ENCODE peak calls at places on chromosomes 12 and 14, in six cellular contexts. W is omental fat pad, F is Panc1, B is HCT116, D is tibial artery, P is uterus. L is an unnamed sample.
A peak's percentile ranks its signal among the peaks of the same experiment; 100 is the strongest.

GRCh38 chr12:112759786-112760185 is 31.8 kb upstream of the RPH3A start:
- DNase-seq in W (no peak), F (no peak), B (no peak), D (no peak), P (no peak), L (no peak)

GRCh38 chr12:46998811-46999368 is 80.5 kb upstream of the PCED1B start:
- DNase-seq in W (no peak), F (no peak), B (no peak), D (no peak), P (no peak), L (no peak)

GRCh38 chr12:120925740-120926563 is 21.8 kb upstream of the SPPL3 start:
- DNase-seq in W (no peak), F (no peak), B (peak; percentile 89), D (no peak), P (no peak), L (no peak)

GRCh38 chr12:21819236-21819635 is 44.7 kb upstream of the KCNJ8 start:
- DNase-seq in W (no peak), F (no peak), B (no peak), D (no peak), P (no peak), L (no peak)

GRCh38 chr12:53770281-53770680 is 18.5 kb upstream of the CISTR start:
- DNase-seq in W (no peak), F (peak; percentile 91), B (peak; percentile 42), D (no peak), P (no peak), L (no peak)

GRCh38 chr14:59215353-59215752 is 26.9 kb downstream of the DAAM1 start:
- DNase-seq in W (no peak), F (no peak), B (no peak), D (peak; percentile 77), P (peak; percentile 60), L (peak; percentile 64)

GRCh38 chr12:123344086-123344485 is 20.6 kb downstream of the SBNO1 start:
- DNase-seq in W (no peak), F (no peak), B (no peak), D (no peak), P (no peak), L (no peak)

GRCh38 chr14:69658664-69659261 is 47.4 kb downstream of the SUSD6 start:
- DNase-seq in W (no peak), F (no peak), B (no peak), D (no peak), P (no peak), L (no peak)

GRCh38 chr12:105672576-105672975 is 342.1 kb downstream of the C12orf75 start:
- DNase-seq in W (no peak), F (no peak), B (no peak), D (peak; percentile 47), P (peak; percentile 71), L (peak; percentile 85)

DNA sequence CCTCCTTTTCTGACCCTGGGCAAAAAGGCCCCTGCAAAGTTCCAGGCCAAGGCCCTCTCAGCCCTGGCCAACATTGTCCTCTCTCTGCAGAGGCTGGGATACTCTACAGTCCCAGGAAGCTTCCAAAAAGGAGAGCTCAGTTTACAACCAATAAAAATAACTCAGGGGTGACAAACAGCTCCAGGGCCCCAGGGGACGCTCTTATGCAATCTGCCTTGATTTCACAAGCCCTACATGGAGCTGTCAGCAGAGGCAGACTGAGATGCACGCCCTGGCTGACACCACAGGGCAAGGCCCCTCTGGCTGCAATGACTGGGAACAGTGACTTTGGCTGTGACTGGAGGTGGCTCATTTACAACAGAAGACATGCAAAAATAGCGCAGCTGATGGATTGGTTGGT is 129.0 kb upstream of the MED13L start:
- DNase-seq in W (peak; percentile 71), F (no peak), B (peak; percentile 83), D (peak; percentile 98), P (peak; percentile 92), L (peak; percentile 95)
- TF ChIP-seq CTCF in W (no peak), F (no peak), B (peak; percentile 47), D (no peak), P (no peak), L (no peak)

GRCh38 chr12:89707992-89708792 is 446 bp downstream of the ATP2B1 start:
- DNase-seq in W (no peak), F (no peak), B (no peak), D (no peak), P (peak; percentile 34), L (peak; percentile 72)
- TF ChIP-seq CTCF in W (no peak), F (no peak), B (no peak), D (no peak), P (peak; percentile 13), L (no peak)

DNA sequence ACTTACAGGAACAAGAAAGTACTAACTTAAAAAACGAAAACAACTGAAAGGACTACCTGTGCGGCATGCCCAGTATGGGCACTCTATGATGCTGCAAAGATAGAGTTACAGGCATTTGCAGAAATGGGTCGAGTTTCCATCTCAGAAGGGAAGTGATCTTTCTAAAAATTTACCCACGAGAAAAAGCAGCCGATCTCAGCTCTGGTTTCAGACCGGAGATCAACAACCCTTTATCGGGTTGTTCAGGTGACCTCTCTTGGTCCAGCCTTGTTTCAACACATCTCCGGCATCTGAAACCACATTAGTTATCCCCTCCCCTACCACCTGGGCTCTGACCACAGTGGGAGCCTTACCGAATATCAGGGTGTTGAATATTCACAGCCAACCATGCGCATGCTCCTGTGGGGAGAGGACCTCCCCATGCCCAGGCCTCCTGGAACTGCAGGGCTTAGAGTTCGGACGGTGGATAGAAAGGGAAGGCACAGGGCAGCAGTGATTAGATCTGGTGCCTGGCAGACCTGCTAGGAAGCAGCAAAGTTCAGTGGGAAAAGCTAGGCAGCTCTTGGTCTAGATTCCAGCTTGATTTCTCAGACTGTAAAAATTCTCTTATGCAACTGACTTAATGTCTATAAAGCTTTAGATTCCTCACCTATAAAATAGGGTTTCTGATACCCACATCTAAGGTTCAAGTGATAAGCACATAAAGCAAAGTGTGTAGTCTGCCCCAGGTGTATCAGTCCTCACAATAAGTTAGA is 906.0 kb downstream of the VRK1 start:
- DNase-seq in W (no peak), F (no peak), B (no peak), D (no peak), P (no peak), L (no peak)
- TF ChIP-seq CTCF in W (no peak), F (no peak), B (no peak), D (no peak), P (no peak), L (no peak)

DNA sequence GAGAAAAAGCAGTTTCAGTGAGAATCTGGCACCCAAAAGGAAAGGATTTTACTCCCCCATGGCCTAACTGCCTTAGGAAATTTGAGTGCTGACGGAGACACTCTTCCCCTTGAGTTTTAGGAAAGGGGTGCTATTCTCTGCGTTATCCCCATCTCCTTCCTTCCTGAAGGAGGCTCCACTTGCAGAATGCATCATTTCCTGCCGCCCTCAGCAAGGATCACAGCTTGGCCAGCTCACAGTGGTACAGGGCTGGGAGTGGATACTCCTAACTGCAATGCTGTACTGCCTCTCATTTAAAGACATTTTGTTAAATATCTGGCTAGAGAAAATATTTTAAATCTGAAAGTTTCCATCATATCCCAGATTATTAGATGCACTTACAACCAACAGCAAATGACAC is 33.0 kb downstream of the RDH12 start:
- DNase-seq in W (no peak), F (no peak), B (no peak), D (no peak), P (no peak), L (no peak)
- TF ChIP-seq CTCF in W (no peak), F (no peak), B (no peak), D (no peak), P (no peak), L (no peak)

GRCh38 chr12:132272706-132273105 is 56.7 kb downstream of the GALNT9 start:
- DNase-seq in W (no peak), F (no peak), B (no peak), D (no peak), P (no peak), L (no peak)
- TF ChIP-seq CTCF in W (no peak), F (no peak), B (no peak), D (no peak), P (no peak), L (no peak)

DNA sequence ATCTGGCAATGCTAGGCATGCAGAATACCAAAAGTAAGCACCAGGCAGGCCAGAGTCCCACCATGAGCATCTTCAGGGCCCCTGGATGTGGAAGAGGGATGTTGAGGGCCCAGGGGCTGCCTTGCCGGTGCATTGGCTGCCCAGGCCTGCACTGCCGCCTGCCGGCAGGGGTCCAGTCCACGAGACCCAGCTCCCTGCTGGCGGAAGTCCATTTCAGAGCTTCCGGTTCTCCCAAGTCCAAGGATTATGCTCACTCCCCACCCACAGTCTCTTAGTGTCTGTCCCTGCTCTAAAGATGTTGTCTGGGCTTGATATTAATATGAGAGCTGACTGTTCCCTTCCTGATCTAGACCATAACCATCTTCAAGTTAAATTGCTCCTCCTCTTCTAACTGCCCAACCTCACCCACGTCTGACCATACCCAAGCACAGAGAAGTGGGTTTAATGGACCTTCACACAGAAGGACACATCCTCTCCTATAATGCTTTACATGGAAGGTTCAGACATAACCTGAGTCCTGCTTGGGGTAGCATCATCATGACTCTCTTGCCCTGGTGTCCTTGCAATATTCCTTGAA is 117.4 kb downstream of the DAD1 start:
- DNase-seq in W (no peak), F (peak; percentile 10), B (peak; percentile 19), D (no peak), P (no peak), L (no peak)
- TF ChIP-seq CTCF in W (no peak), F (peak; percentile 52), B (peak; percentile 28), D (peak; percentile 39), P (no peak), L (peak; percentile 17)

DNA sequence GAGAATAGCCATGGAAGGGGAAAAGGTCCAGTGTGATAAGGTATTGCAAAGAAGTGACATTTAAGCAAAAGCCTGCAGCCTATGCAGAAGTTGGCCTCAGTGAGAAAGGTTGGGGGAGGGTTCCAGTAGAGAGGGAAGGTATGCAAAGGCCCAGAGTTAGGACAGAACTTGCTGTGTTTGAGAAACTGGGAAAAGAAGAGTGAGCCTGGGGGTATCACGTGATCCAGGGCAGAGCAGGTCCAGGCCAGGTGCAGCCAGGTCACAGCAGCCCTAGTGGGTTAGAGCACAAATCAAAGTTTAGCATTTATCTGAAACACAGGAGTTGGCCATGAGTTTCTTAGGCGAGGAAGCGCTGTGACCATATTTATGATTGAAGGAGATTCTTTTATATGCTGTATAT is 1.6 kb downstream of the SERPINA5 start:
- DNase-seq in W (no peak), F (no peak), B (no peak), D (no peak), P (no peak), L (no peak)
- TF ChIP-seq CTCF in W (no peak), F (no peak), B (no peak), D (no peak), P (no peak), L (no peak)

GRCh38 chr12:104230304-104230703 is 14.7 kb downstream of the TXNRD1 start:
- DNase-seq in W (no peak), F (no peak), B (no peak), D (no peak), P (no peak), L (no peak)
- TF ChIP-seq CTCF in W (no peak), F (no peak), B (no peak), D (no peak), P (no peak), L (no peak)

L was measured in psoas muscle.